ENCODE peak calls at places on chromosomes 2 and 18, in eight cellular contexts. S is Right ventricle myocardium inferior; O is activated naive CD8-positive, alpha-beta T cell treated with anti-CD3 and anti-CD28 coated beads, Interleukin-2, amount 10 ng/mL, durations not matched to agents 7 days and 5 days; Q is lower lobe of right lung; C is activated CD4-positive, CD25-positive, alpha-beta regulatory T cell treated with anti-CD3 and anti-CD28 coated beads, Interleukin-2, amount 50 U/mL, for 24 hours; Z is Right ventricle myocardium superior; G is IMR-90; H is left lobe of liver. E is an unnamed sample.

GRCh38 chr2:65018141-65018582 is 29.0 kb downstream of the SLC1A4 start:
- ATAC-seq in S (peak; percentile 35), O (no peak), Q (peak; percentile 84), C (no peak), Z (peak; percentile 68), G (no peak), H (no peak), E (peak; percentile 28)

GRCh38 chr2:144456680-144457079 is 63.2 kb downstream of the ZEB2 start:
- ATAC-seq in S (peak; percentile 80), O (no peak), Q (peak; percentile 73), C (peak; percentile 52), Z (peak; percentile 71), G (peak; percentile 81), H (peak; percentile 58), E (peak; percentile 95)

GRCh38 chr2:54773838-54774237 is 50.4 kb downstream of the EML6 start:
- ATAC-seq in S (no peak), O (no peak), Q (no peak), C (no peak), Z (no peak), G (no peak), H (no peak), E (no peak)

GRCh38 chr18:63107171-63107850 is 212.3 kb downstream of the BCL2 start:
- ATAC-seq in S (no peak), O (no peak), Q (no peak), C (peak; percentile 40), Z (no peak), G (no peak), H (no peak), E (no peak)

GRCh38 chr2:145593991-145594702 is 1074.2 kb upstream of the ZEB2 start:
- ATAC-seq in S (no peak), O (no peak), Q (peak; percentile 59), C (no peak), Z (no peak), G (peak; percentile 77), H (no peak), E (no peak)

GRCh38 chr2:145769053-145769716 is 1249.3 kb upstream of the ZEB2 start:
- ATAC-seq in S (peak; percentile 67), O (no peak), Q (no peak), C (no peak), Z (no peak), G (no peak), H (no peak), E (no peak)

GRCh38 chr2:240259201-240259923 is 118.9 kb upstream of the OTOS start:
- ATAC-seq in S (peak; percentile 91), O (no peak), Q (peak; percentile 39), C (no peak), Z (peak; percentile 93), G (no peak), H (peak; percentile 53), E (no peak)

GRCh38 chr2:46983065-46983801 is 67.6 kb upstream of the MCFD2 start:
- ATAC-seq in S (no peak), O (no peak), Q (no peak), C (no peak), Z (no peak), G (no peak), H (no peak), E (peak; percentile 75)

GRCh38 chr2:204177977-204178522 is 241.5 kb downstream of the ICOS start:
- ATAC-seq in S (peak; percentile 56), O (peak; percentile 78), Q (peak; percentile 80), C (peak; percentile 82), Z (peak; percentile 83), G (no peak), H (peak; percentile 73), E (no peak)

GRCh38 chr2:96184188-96184587 is 24.4 kb downstream of the STARD7 start:
- ATAC-seq in S (no peak), O (no peak), Q (no peak), C (no peak), Z (no peak), G (no peak), H (no peak), E (no peak)

GRCh38 chr2:195307751-195308150 is 349.3 kb upstream of the SLC39A10 start:
- ATAC-seq in S (no peak), O (no peak), Q (no peak), C (no peak), Z (no peak), G (no peak), H (no peak), E (no peak)

GRCh38 chr2:179917272-179917671 is 55.9 kb upstream of the ZNF385B start:
- ATAC-seq in S (no peak), O (no peak), Q (no peak), C (no peak), Z (no peak), G (peak; percentile 89), H (peak; percentile 87), E (no peak)

GRCh38 chr18:58792086-58792485 is 72.6 kb upstream of the ZNF532 start:
- ATAC-seq in S (no peak), O (no peak), Q (peak; percentile 23), C (no peak), Z (no peak), G (no peak), H (no peak), E (peak; percentile 86)

GRCh38 chr2:39902103-39902502 is 123.0 kb upstream of the THUMPD2 start:
- ATAC-seq in S (no peak), O (no peak), Q (no peak), C (peak; percentile 86), Z (no peak), G (peak; percentile 91), H (no peak), E (no peak)

GRCh38 chr2:182366625-182367024 is 60.2 kb downstream of the PDE1A start:
- ATAC-seq in S (no peak), O (no peak), Q (peak; percentile 32), C (no peak), Z (no peak), G (peak; percentile 32), H (no peak), E (no peak)

GRCh38 chr2:453132-453531 is 165.2 kb upstream of the ALKAL2 start:
- ATAC-seq in S (no peak), O (no peak), Q (no peak), C (no peak), Z (no peak), G (no peak), H (no peak), E (peak; percentile 82)

GRCh38 chr18:5546660-5547059 is 2.9 kb upstream of the EPB41L3 start:
- ATAC-seq in S (peak; percentile 69), O (no peak), Q (peak; percentile 63), C (no peak), Z (peak; percentile 46), G (peak; percentile 54), H (peak; percentile 57), E (no peak)

GRCh38 chr18:74652392-74652988 is 54.8 kb downstream of the ZNF407 start:
- ATAC-seq in S (no peak), O (no peak), Q (peak; percentile 49), C (peak; percentile 20), Z (no peak), G (peak; percentile 75), H (peak; percentile 64), E (no peak)

GRCh38 chr2:216051350-216051749 is 30.3 kb downstream of the PECR start:
- ATAC-seq in S (no peak), O (no peak), Q (no peak), C (no peak), Z (no peak), G (no peak), H (no peak), E (no peak)

GRCh38 chr2:130966149-130967019 is 126.9 kb downstream of the FAM168B start:
- ATAC-seq in S (no peak), O (no peak), Q (no peak), C (no peak), Z (no peak), G (no peak), H (no peak), E (no peak)

GRCh38 chr2:144693179-144693578 is 173.3 kb upstream of the ZEB2 start:
- ATAC-seq in S (peak; percentile 54), O (no peak), Q (no peak), C (no peak), Z (peak; percentile 59), G (no peak), H (no peak), E (no peak)

GRCh38 chr2:96087130-96087529 is 29.2 kb downstream of the ADRA2B start:
- ATAC-seq in S (no peak), O (no peak), Q (no peak), C (no peak), Z (no peak), G (no peak), H (no peak), E (no peak)

GRCh38 chr2:45822272-45822630 is 170.8 kb downstream of the PRKCE start:
- ATAC-seq in S (peak; percentile 1), O (no peak), Q (peak; percentile 41), C (no peak), Z (peak; percentile 1), G (peak; percentile 33), H (peak; percentile 3), E (no peak)

GRCh38 chr2:200462136-200462710 is 47.6 kb downstream of the KCTD18 start:
- ATAC-seq in S (no peak), O (no peak), Q (no peak), C (no peak), Z (no peak), G (no peak), H (peak; percentile 77), E (no peak)

GRCh38 chr2:119494163-119494790 is 30.0 kb downstream of the SCTR start:
- ATAC-seq in S (no peak), O (no peak), Q (no peak), C (no peak), Z (no peak), G (no peak), H (no peak), E (no peak)

E was measured in stimulated activated memory B cell treated with anti-CD40 and anti-IgM and Interleukin-4, amounts not matched to agents 10 μg/mL and 1 μg/mL and 100 μg/mL, for 72 hours.